ENCODE peak calls at places on chromosomes 5 and 9, in eight cellular contexts. I, W, O, E, D, P, F and H are unnamed samples.

GRCh38 chr5:102856374-102856748 is 101.3 kb downstream of the PAM start:
- DNase-seq in I (no peak), W (no peak), O (no peak), E (no peak), D (no peak), P (no peak), F (no peak), H (no peak)

GRCh38 chr9:136297016-136297691 is 6.7 kb downstream of the CCDC187 start:
- DNase-seq in I (no peak), W (no peak), O (peak), E (peak), D (no peak), P (no peak), F (no peak), H (no peak)

GRCh38 chr9:133526721-133527321 is 2.1 kb upstream of the MYMK start:
- DNase-seq in I (no peak), W (no peak), O (no peak), E (no peak), D (no peak), P (no peak), F (no peak), H (no peak)

GRCh38 chr5:103259705-103260355 is 1.3 kb downstream of the MACIR start:
- DNase-seq in I (peak), W (no peak), O (peak), E (no peak), D (no peak), P (no peak), F (no peak), H (no peak)

GRCh38 chr5:171893290-171893890 is 107.8 kb downstream of the SMIM23 start:
- DNase-seq in I (no peak), W (no peak), O (no peak), E (no peak), D (no peak), P (no peak), F (no peak), H (no peak)

GRCh38 chr9:134564431-134565170 is 77.0 kb upstream of the COL5A1 start:
- DNase-seq in I (peak), W (peak), O (no peak), E (peak), D (no peak), P (no peak), F (no peak), H (no peak)

GRCh38 chr5:176466245-176466871 is 18.2 kb downstream of the FAF2 start:
- DNase-seq in I (no peak), W (no peak), O (no peak), E (no peak), D (no peak), P (no peak), F (no peak), H (no peak)

GRCh38 chr9:108476574-108476973 is 379.2 kb downstream of the ACTL7B start:
- DNase-seq in I (no peak), W (no peak), O (no peak), E (no peak), D (no peak), P (no peak), F (no peak), H (no peak)

GRCh38 chr9:129405831-129406220 is 215.1 kb downstream of the C9orf50 start:
- DNase-seq in I (no peak), W (no peak), O (no peak), E (no peak), D (no peak), P (peak), F (no peak), H (no peak)

GRCh38 chr9:123749580-123750202 is 180.2 kb downstream of the DENND1A start:
- DNase-seq in I (no peak), W (no peak), O (no peak), E (no peak), D (peak), P (no peak), F (no peak), H (peak)

GRCh38 chr9:36151306-36152210 is 15.0 kb downstream of the GLIPR2 start:
- DNase-seq in I (peak), W (no peak), O (peak), E (peak), D (peak), P (peak), F (no peak), H (peak)

GRCh38 chr9:34603610-34604231 is 8.2 kb downstream of the RPP25L start:
- DNase-seq in I (peak), W (no peak), O (peak), E (peak), D (peak), P (peak), F (peak), H (no peak)

GRCh38 chr5:54007822-54008777 is 302.3 kb downstream of the ARL15 start:
- DNase-seq in I (no peak), W (no peak), O (no peak), E (no peak), D (no peak), P (no peak), F (no peak), H (no peak)

GRCh38 chr9:38681747-38682227 is 38.1 kb downstream of the FAM240B start:
- DNase-seq in I (no peak), W (no peak), O (no peak), E (no peak), D (no peak), P (no peak), F (no peak), H (no peak)

GRCh38 chr5:150208187-150209015 is 18.5 kb downstream of the SLC6A7 start:
- DNase-seq in I (no peak), W (no peak), O (no peak), E (no peak), D (no peak), P (no peak), F (no peak), H (no peak)

GRCh38 chr9:71721786-71722295 is 46.5 kb downstream of the CEMIP2 start:
- DNase-seq in I (no peak), W (no peak), O (no peak), E (no peak), D (no peak), P (no peak), F (no peak), H (no peak)

GRCh38 chr5:131328536-131329186 is 64.8 kb downstream of the CDC42SE2 start:
- DNase-seq in I (no peak), W (no peak), O (no peak), E (no peak), D (no peak), P (no peak), F (no peak), H (no peak)

GRCh38 chr9:93968451-93969327 is 13.5 kb upstream of the BARX1 start:
- DNase-seq in I (peak), W (peak), O (no peak), E (no peak), D (no peak), P (no peak), F (no peak), H (no peak)

GRCh38 chr5:124839371-124839998 is 93.0 kb upstream of the ZNF608 start:
- DNase-seq in I (no peak), W (no peak), O (no peak), E (no peak), D (no peak), P (no peak), F (no peak), H (no peak)

GRCh38 chr5:383621-384020 is 59.4 kb upstream of the EXOC3 start:
- DNase-seq in I (no peak), W (no peak), O (no peak), E (no peak), D (no peak), P (no peak), F (no peak), H (no peak)

GRCh38 chr9:125746774-125747052 is 460 bp upstream of the PBX3 start:
- DNase-seq in I (no peak), W (no peak), O (no peak), E (no peak), D (no peak), P (no peak), F (no peak), H (no peak)

GRCh38 chr9:125744616-125745387 is 2.4 kb upstream of the PBX3 start:
- DNase-seq in I (no peak), W (no peak), O (no peak), E (no peak), D (no peak), P (no peak), F (no peak), H (no peak)

GRCh38 chr9:125747053-125747764 is at the start of gene PBX3:
- DNase-seq in I (peak), W (no peak), O (peak), E (peak), D (peak), P (peak), F (no peak), H (peak)

GRCh38 chr9:125745682-125746016 is 1.5 kb upstream of the PBX3 start:
- DNase-seq in I (peak), W (no peak), O (no peak), E (no peak), D (no peak), P (no peak), F (no peak), H (no peak)

GRCh38 chr9:125746017-125746773 is 978 bp upstream of the PBX3 start:
- DNase-seq in I (peak), W (peak), O (peak), E (peak), D (peak), P (peak), F (peak), H (peak)
- TF ChIP-seq POLR2AphosphoS5 in I (peak), W (peak), O (peak), E (peak), D (no peak), P (peak), F (peak), H (peak)

GRCh38 chr5:179623001-179623905 is at the start of gene HNRNPH1:
- DNase-seq in I (peak), W (peak), O (peak), E (peak), D (peak), P (peak), F (peak), H (peak)
- TF ChIP-seq POLR2A in I (peak), W (peak), O (peak), E (peak), D (peak), P (peak), F (peak), H (peak)

DNA sequence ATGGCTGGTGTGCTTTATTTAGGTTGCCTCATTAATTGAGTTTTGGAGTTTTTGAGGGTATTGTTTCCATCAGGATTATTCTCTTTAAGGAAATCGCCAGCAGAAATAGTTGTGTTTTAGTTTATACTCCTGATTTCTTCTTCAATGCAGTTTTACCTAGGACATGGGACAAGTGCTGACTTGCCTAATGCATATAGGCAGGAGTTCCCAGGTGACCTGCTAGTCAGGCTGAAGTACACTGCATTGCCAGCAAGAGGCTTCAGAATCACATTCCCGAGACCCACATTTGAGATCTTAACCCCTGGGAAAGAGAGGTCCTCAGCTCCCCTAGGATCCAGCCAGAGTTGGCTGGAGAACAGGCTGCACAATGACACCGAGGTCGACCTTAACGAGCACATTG is 1.5 kb upstream of the OR1N2 start:
- DNase-seq in I (no peak), W (no peak), O (no peak), E (no peak), D (no peak), P (no peak), F (no peak), H (no peak)
- TF ChIP-seq POLR2AphosphoS5 in I (no peak), W (no peak), O (no peak), E (no peak), D (no peak), P (no peak), F (no peak), H (no peak)

GRCh38 chr5:74765201-74765600 is 1.7 kb downstream of the GFM2 start:
- DNase-seq in I (no peak), W (no peak), O (no peak), E (no peak), D (no peak), P (no peak), F (no peak), H (no peak)

GRCh38 chr5:74766348-74766886 is 500 bp downstream of the GFM2 start:
- DNase-seq in I (no peak), W (no peak), O (no peak), E (no peak), D (peak), P (no peak), F (no peak), H (peak)

GRCh38 chr5:74766887-74767578 is at the start of the genes GFM2 and NSA2:
- DNase-seq in I (peak), W (no peak), O (peak), E (peak), D (peak), P (peak), F (peak), H (peak)

GRCh38 chr5:74765929-74766328 is 988 bp downstream of the GFM2 start:
- DNase-seq in I (no peak), W (no peak), O (no peak), E (no peak), D (no peak), P (peak), F (no peak), H (no peak)

GRCh38 chr5:74767579-74767913 is 497 bp downstream of the NSA2 start:
- DNase-seq in I (no peak), W (no peak), O (peak), E (no peak), D (no peak), P (no peak), F (no peak), H (no peak)
- TF ChIP-seq POLR2A in I (no peak), W (no peak), O (no peak), E (no peak), D (no peak), P (no peak), F (no peak), H (no peak)

DNA sequence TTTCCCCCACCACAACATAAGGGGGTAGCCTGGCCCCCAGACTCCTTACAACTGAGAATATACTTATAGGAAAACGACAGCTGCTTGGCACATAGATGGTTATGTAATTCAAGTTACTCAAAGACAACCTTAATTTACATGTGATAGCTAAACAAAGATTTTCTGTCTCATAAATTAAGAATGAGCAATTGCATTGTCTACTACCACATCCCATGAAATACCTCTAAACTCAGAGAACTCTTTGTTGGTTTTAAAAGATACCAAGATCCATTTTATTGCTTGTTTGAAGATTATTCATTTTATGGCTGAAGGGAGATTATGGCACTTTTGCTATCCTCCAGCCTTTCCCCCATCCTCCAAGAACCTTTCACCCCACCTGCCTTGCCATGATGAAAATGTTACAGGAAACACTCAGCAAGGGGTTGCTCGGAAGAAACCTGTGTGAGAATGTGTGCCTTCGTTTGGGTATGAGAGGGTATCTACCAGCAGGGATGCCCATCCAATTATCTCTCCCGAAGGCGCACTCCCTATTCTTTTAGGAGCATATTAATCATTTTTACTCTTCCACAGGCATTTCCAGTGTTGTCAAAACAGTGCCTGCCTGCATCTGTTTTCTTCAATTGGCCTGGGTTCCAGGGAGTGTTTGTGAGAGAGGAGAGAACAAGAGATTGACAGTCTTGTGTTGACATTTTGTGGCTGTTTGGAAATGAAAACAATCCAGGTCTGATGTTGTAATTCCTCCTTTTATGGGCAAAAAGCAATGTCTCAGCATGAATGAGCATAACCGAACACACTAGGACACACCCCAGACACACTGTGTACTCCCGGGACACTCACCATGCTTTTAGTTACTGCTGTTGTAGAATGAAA is 208.0 kb upstream of the ANKRD55 start:
- DNase-seq in I (no peak), W (no peak), O (peak), E (no peak), D (no peak), P (no peak), F (no peak), H (no peak)
- TF ChIP-seq POLR2AphosphoS5 in I (no peak), W (no peak), O (peak), E (no peak), D (no peak), P (no peak), F (peak), H (no peak)

GRCh38 chr9:127241354-127241753 is 23.2 kb upstream of the GARNL3 start:
- DNase-seq in I (no peak), W (peak), O (no peak), E (no peak), D (no peak), P (no peak), F (no peak), H (no peak)

GRCh38 chr9:127249877-127250276 is 14.7 kb upstream of the GARNL3 start:
- DNase-seq in I (no peak), W (no peak), O (no peak), E (no peak), D (no peak), P (no peak), F (no peak), H (no peak)

GRCh38 chr9:127248241-127248640 is 16.3 kb upstream of the GARNL3 start:
- DNase-seq in I (no peak), W (no peak), O (no peak), E (no peak), D (no peak), P (no peak), F (no peak), H (no peak)

GRCh38 chr9:127245637-127246164 is 18.9 kb upstream of the GARNL3 start:
- DNase-seq in I (no peak), W (no peak), O (no peak), E (no peak), D (no peak), P (no peak), F (no peak), H (no peak)

DNA sequence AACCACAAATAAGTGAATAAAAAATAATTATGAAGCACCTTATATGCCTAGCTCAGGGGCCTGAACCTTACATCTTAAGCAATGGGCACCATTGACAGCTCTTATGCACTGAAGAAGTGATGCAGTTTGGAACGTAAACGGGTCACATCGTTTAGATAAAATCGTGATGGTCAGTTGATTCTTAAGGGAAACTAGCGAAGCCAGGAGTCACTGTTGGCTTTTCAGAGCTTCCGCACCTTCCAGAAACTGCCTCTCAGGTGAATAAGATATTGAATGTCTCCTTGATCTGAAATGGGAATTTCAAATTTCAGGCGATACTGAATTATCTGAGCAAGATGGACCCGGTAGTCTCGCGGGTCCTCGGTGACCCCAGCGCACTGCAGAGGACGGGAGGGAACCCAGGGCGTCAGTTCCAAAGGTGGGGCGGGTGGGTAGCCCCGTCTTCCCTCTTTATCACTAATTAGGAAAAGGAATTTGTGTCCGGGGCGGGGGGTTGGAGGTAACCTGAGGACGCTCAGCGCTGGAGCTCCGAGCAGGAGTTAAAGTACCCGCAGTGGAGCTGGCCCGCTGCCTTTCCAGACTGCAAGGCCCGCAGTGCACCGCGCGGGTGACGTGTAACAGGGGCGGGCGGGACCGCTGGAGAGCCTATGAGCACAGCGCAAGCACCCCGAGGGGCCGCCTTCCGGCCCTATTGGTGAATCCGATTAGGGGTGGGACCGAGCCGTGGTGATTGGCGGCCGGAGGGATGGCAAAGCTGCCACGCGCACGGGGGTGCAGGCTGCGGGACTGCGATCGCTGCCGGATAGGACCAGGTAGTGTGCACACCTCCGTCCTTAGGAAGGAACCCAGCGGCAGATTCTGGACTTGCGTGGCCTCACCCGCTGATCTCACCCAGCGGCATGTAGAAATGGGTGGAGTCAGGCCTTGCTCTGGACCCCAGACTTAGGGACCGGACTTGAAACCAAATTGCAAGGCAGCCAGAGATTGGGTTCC is 19.7 kb upstream of the GARNL3 start:
- DNase-seq in I (peak), W (peak), O (peak), E (peak), D (peak), P (peak), F (peak), H (peak)
- TF ChIP-seq POLR2A in I (peak), W (peak), O (peak), E (peak), D (peak), P (peak), F (no peak), H (peak)

GRCh38 chr9:19232830-19233194 is 2.3 kb downstream of the DENND4C start:
- DNase-seq in I (no peak), W (no peak), O (no peak), E (no peak), D (peak), P (no peak), F (no peak), H (no peak)

GRCh38 chr9:19231126-19232035 is 888 bp downstream of the DENND4C start:
- DNase-seq in I (peak), W (no peak), O (peak), E (peak), D (peak), P (peak), F (no peak), H (peak)

GRCh38 chr9:19230356-19231125 is at the start of gene DENND4C:
- DNase-seq in I (peak), W (peak), O (peak), E (peak), D (peak), P (peak), F (peak), H (peak)

GRCh38 chr9:19232117-19232829 is 1.8 kb downstream of the DENND4C start:
- DNase-seq in I (no peak), W (no peak), O (no peak), E (no peak), D (no peak), P (no peak), F (no peak), H (no peak)

DNA sequence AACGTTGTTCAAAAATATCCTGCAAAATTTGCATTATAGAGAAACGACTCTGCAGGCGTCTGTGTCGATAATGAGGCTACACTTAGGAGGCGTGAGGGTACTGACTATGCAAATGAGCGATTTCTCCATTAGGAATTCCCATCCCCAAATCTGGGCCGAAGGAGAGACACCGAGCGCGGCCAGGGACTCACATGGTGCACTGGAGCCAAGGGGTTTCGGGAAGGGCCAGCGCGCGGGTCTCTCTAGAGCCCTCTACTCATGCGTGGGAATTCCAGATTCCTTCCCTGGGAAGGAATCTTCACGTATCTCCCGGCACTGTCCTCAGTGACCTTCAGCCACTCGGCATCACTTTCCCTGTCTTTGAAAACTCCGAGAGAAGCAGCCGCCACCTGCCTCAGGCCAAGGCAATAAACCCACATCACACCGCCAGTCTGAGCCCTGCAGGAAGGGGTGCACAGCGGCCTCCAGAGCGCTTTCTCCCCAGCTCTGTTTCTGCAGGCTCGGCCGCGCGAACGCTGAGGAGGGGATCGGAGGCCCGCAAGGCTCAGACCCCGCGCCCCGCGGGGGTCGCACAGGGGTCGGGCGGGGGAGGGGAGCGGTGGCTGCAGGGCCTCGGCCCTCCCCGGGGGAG is 653 bp upstream of the DENND4C start:
- DNase-seq in I (peak), W (peak), O (peak), E (no peak), D (peak), P (peak), F (peak), H (peak)
- TF ChIP-seq POLR2AphosphoS5 in I (peak), W (no peak), O (no peak), E (no peak), D (no peak), P (no peak), F (no peak), H (no peak)